ENCODE peak calls at places on chromosomes 2 and 18, in six cellular contexts. N is dorsolateral prefrontal cortex; B is upper lobe of right lung; E is GM20000; Q is astrocyte; C is activated T-helper 9 cell treated with anti-CD3 and anti-CD28 coated beads, Interleukin-2, amount 50 U/mL, for 16 hours. F is an unnamed sample.

GRCh38 chr2:46796843-46797625 is 118.6 kb downstream of the MCFD2 start:
- DNase-seq in C (no peak), E (no peak), B (no peak), Q (no peak), N (no peak), F (no peak)

GRCh38 chr2:175786705-175787104 is 215.4 kb downstream of the LNPK start:
- DNase-seq in N (no peak), E (no peak), B (no peak), C (no peak), Q (no peak), F (no peak)

GRCh38 chr2:30108851-30109250 is 38.0 kb upstream of the YPEL5 start:
- DNase-seq in C (no peak), N (no peak), E (no peak), B (no peak), Q (no peak), F (no peak)

GRCh38 chr2:112493858-112494648 is 12.1 kb downstream of the TTL start:
- DNase-seq in E (peak), B (no peak), Q (peak), C (no peak), N (no peak), F (no peak)

GRCh38 chr2:71612581-71613520 is 159.5 kb downstream of the DYSF start:
- DNase-seq in E (no peak), C (no peak), B (peak), N (peak), Q (no peak), F (peak)

GRCh38 chr2:106158871-106159270 is 35.2 kb downstream of the UXS1 start:
- DNase-seq in Q (no peak), E (no peak), N (no peak), C (peak), B (no peak), F (no peak)

GRCh38 chr2:101124684-101125366 is 26.4 kb downstream of the TBC1D8 start:
- DNase-seq in C (no peak), Q (peak), B (peak), N (no peak), E (no peak), F (peak)

GRCh38 chr18:44051088-44051487 is 629.6 kb upstream of the SETBP1 start:
- DNase-seq in N (no peak), Q (no peak), C (no peak), E (no peak), B (no peak), F (no peak)

GRCh38 chr2:13193900-13194299 is 477.2 kb downstream of the TRIB2 start:
- DNase-seq in Q (peak), N (no peak), E (peak), C (no peak), B (no peak), F (no peak)

GRCh38 chr2:219441451-219442205 is 7.0 kb downstream of the SPEG start:
- DNase-seq in Q (peak), E (peak), B (no peak), C (peak), N (no peak), F (no peak)

GRCh38 chr2:156437272-156437671 is 1.1 kb downstream of the GPD2 start:
- DNase-seq in B (no peak), Q (no peak), E (peak), C (no peak), N (no peak), F (peak)

GRCh38 chr2:9950521-9951271 is 797 bp upstream of the GRHL1 start:
- DNase-seq in Q (no peak), E (peak), C (peak), N (no peak), B (peak), F (peak)

GRCh38 chr18:67232406-67232805 is 284.1 kb downstream of the DSEL start:
- DNase-seq in N (no peak), Q (peak), B (no peak), C (no peak), E (no peak), F (no peak)

GRCh38 chr2:10014418-10015190 is 28.7 kb upstream of the KLF11 start:
- DNase-seq in E (no peak), Q (no peak), C (no peak), B (no peak), N (no peak), F (no peak)

GRCh38 chr2:12765203-12765602 is 48.5 kb downstream of the TRIB2 start:
- DNase-seq in Q (peak), B (no peak), E (no peak), N (no peak), C (no peak), F (no peak)

GRCh38 chr2:23926289-23926749 is 604 bp downstream of the ATAD2B start:
- DNase-seq in Q (no peak), C (peak), N (no peak), B (no peak), E (peak), F (peak)

F was measured in lower leg skin.